ENCODE peak calls at places on chromosomes 1 and 21, in nine cellular contexts. B, L, U, G, O, V, A, J and X are unnamed samples.
A peak's percentile ranks its signal among the peaks of the same experiment; 100 is the strongest.

GRCh38 chr1:169943963-169944526 is 50.3 kb upstream of the SCYL3 start:
- DNase-seq in B (no peak), L (no peak), U (no peak), G (no peak), O (no peak), V (no peak), A (no peak), J (no peak), X (no peak)

GRCh38 chr1:46667782-46668760 is at the start of gene ATPAF1:
- DNase-seq in B (peak; percentile 79), L (no peak), U (peak; percentile 94), G (peak; percentile 94), O (peak; percentile 84), V (peak; percentile 70), A (peak; percentile 24), J (peak; percentile 77), X (peak; percentile 70)

GRCh38 chr1:202578565-202578964 is 131.7 kb downstream of the SYT2 start:
- DNase-seq in B (no peak), L (no peak), U (no peak), G (no peak), O (no peak), V (no peak), A (no peak), J (no peak), X (no peak)

GRCh38 chr1:53918343-53918742 is 24.4 kb downstream of the DIO1 start:
- DNase-seq in B (no peak), L (no peak), U (no peak), G (no peak), O (no peak), V (no peak), A (no peak), J (no peak), X (no peak)

GRCh38 chr1:36182734-36183133 is 26.8 kb downstream of the MAP7D1 start:
- DNase-seq in B (no peak), L (no peak), U (no peak), G (peak; percentile 71), O (no peak), V (no peak), A (no peak), J (no peak), X (no peak)

GRCh38 chr1:109444376-109444775 is 18.1 kb upstream of the PSMA5 start:
- DNase-seq in B (no peak), L (no peak), U (no peak), G (no peak), O (no peak), V (no peak), A (no peak), J (no peak), X (no peak)

GRCh38 chr1:41935226-41935625 is 16.5 kb upstream of the HIVEP3 start:
- DNase-seq in B (peak; percentile 33), L (no peak), U (peak; percentile 27), G (no peak), O (no peak), V (no peak), A (no peak), J (peak; percentile 18), X (no peak)

GRCh38 chr21:42668620-42669019 is 15.2 kb downstream of the PDE9A start:
- DNase-seq in B (no peak), L (no peak), U (no peak), G (no peak), O (no peak), V (no peak), A (no peak), J (no peak), X (no peak)

GRCh38 chr21:42265229-42265812 is 46.4 kb downstream of the ABCG1 start:
- DNase-seq in B (no peak), L (no peak), U (no peak), G (no peak), O (no peak), V (no peak), A (no peak), J (no peak), X (no peak)

GRCh38 chr1:203906932-203907331 is 45.5 kb downstream of the SNRPE start:
- DNase-seq in B (peak; percentile 81), L (no peak), U (peak; percentile 89), G (no peak), O (no peak), V (no peak), A (no peak), J (peak; percentile 74), X (no peak)

GRCh38 chr1:204733869-204734596 is 48.5 kb upstream of the LRRN2 start:
- DNase-seq in B (no peak), L (no peak), U (no peak), G (no peak), O (no peak), V (no peak), A (no peak), J (no peak), X (no peak)